ENCODE peak calls at places on chromosomes 12 and 14, in ten cellular contexts. One of them, this sample, is unnamed.

GRCh38 chr12:2494490-2495192 is 300.1 kb upstream of the FKBP4 start:
- DNase-seq in progenitor cell of endocrine pancreas: no peak
- DNase-seq in GM23248: no peak
- DNase-seq in NCI-H774: no peak
- DNase-seq in D341Med: no peak
- DNase-seq in osteocyte: no peak
- DNase-seq in cardiac fibroblast: peak; percentile 65
- DNase-seq in NCI-H226: no peak
- DNase-seq in stimulated activated CD4-positive, alpha-beta T cell treated with anti-CD3 and anti-CD28 coated beads, Interleukin-4, amount 100 ng/mL, for 4 hours: no peak
- DNase-seq in NCI-H1092 treated with DMSO at 0.1 percent for 48 hours: no peak
- DNase-seq in this sample: no peak

GRCh38 chr14:25944020-25944419 is 653.8 kb downstream of the NOVA1 start:
- DNase-seq in progenitor cell of endocrine pancreas: no peak
- DNase-seq in NCI-H226: no peak
- DNase-seq in cardiac fibroblast: no peak
- DNase-seq in NCI-H1092 treated with DMSO at 0.1 percent for 48 hours: no peak
- DNase-seq in D341Med: no peak
- DNase-seq in stimulated activated CD4-positive, alpha-beta T cell treated with anti-CD3 and anti-CD28 coated beads, Interleukin-4, amount 100 ng/mL, for 4 hours: no peak
- DNase-seq in GM23248: no peak
- DNase-seq in NCI-H774: no peak
- DNase-seq in osteocyte: no peak
- DNase-seq in this sample: no peak

GRCh38 chr14:104881369-104881979 is 16.4 kb downstream of the CEP170B start:
- DNase-seq in NCI-H774: peak; percentile 78
- DNase-seq in progenitor cell of endocrine pancreas: no peak
- DNase-seq in osteocyte: no peak
- DNase-seq in stimulated activated CD4-positive, alpha-beta T cell treated with anti-CD3 and anti-CD28 coated beads, Interleukin-4, amount 100 ng/mL, for 4 hours: no peak
- DNase-seq in NCI-H1092 treated with DMSO at 0.1 percent for 48 hours: peak; percentile 88
- DNase-seq in D341Med: peak; percentile 69
- DNase-seq in GM23248: no peak
- DNase-seq in cardiac fibroblast: no peak
- DNase-seq in NCI-H226: peak; percentile 1
- DNase-seq in this sample: no peak

GRCh38 chr12:103877288-103877687 is 36.3 kb upstream of the NT5DC3 start:
- DNase-seq in NCI-H774: no peak
- DNase-seq in NCI-H1092 treated with DMSO at 0.1 percent for 48 hours: no peak
- DNase-seq in stimulated activated CD4-positive, alpha-beta T cell treated with anti-CD3 and anti-CD28 coated beads, Interleukin-4, amount 100 ng/mL, for 4 hours: no peak
- DNase-seq in osteocyte: no peak
- DNase-seq in D341Med: no peak
- DNase-seq in cardiac fibroblast: no peak
- DNase-seq in NCI-H226: no peak
- DNase-seq in progenitor cell of endocrine pancreas: no peak
- DNase-seq in GM23248: no peak
- DNase-seq in this sample: no peak

GRCh38 chr14:83467811-83468210 is 1934.2 kb upstream of the SEL1L start:
- DNase-seq in D341Med: no peak
- DNase-seq in NCI-H226: no peak
- DNase-seq in osteocyte: no peak
- DNase-seq in progenitor cell of endocrine pancreas: no peak
- DNase-seq in GM23248: peak; percentile 2
- DNase-seq in NCI-H774: no peak
- DNase-seq in stimulated activated CD4-positive, alpha-beta T cell treated with anti-CD3 and anti-CD28 coated beads, Interleukin-4, amount 100 ng/mL, for 4 hours: no peak
- DNase-seq in NCI-H1092 treated with DMSO at 0.1 percent for 48 hours: no peak
- DNase-seq in cardiac fibroblast: no peak
- DNase-seq in this sample: no peak

GRCh38 chr12:57160021-57160420 is 12.6 kb upstream of the LRP1-AS start:
- DNase-seq in NCI-H774: no peak
- DNase-seq in D341Med: no peak
- DNase-seq in osteocyte: no peak
- DNase-seq in stimulated activated CD4-positive, alpha-beta T cell treated with anti-CD3 and anti-CD28 coated beads, Interleukin-4, amount 100 ng/mL, for 4 hours: no peak
- DNase-seq in NCI-H1092 treated with DMSO at 0.1 percent for 48 hours: no peak
- DNase-seq in NCI-H226: no peak
- DNase-seq in cardiac fibroblast: no peak
- DNase-seq in progenitor cell of endocrine pancreas: no peak
- DNase-seq in GM23248: no peak
- DNase-seq in this sample: no peak

GRCh38 chr14:95095991-95096390 is 61.3 kb downstream of the DICER1 start:
- DNase-seq in cardiac fibroblast: no peak
- DNase-seq in osteocyte: no peak
- DNase-seq in progenitor cell of endocrine pancreas: no peak
- DNase-seq in NCI-H226: no peak
- DNase-seq in GM23248: no peak
- DNase-seq in NCI-H1092 treated with DMSO at 0.1 percent for 48 hours: no peak
- DNase-seq in D341Med: no peak
- DNase-seq in stimulated activated CD4-positive, alpha-beta T cell treated with anti-CD3 and anti-CD28 coated beads, Interleukin-4, amount 100 ng/mL, for 4 hours: no peak
- DNase-seq in NCI-H774: no peak
- DNase-seq in this sample: no peak

GRCh38 chr12:14993537-14994266 is 20.9 kb downstream of the PDE6H start:
- DNase-seq in progenitor cell of endocrine pancreas: no peak
- DNase-seq in D341Med: no peak
- DNase-seq in NCI-H226: peak; percentile 34
- DNase-seq in NCI-H774: no peak
- DNase-seq in cardiac fibroblast: peak; percentile 63
- DNase-seq in stimulated activated CD4-positive, alpha-beta T cell treated with anti-CD3 and anti-CD28 coated beads, Interleukin-4, amount 100 ng/mL, for 4 hours: peak; percentile 39
- DNase-seq in GM23248: peak; percentile 71
- DNase-seq in NCI-H1092 treated with DMSO at 0.1 percent for 48 hours: no peak
- DNase-seq in osteocyte: no peak
- DNase-seq in this sample: no peak

GRCh38 chr14:90986510-90986909 is 73.9 kb downstream of the RPS6KA5 start:
- DNase-seq in osteocyte: no peak
- DNase-seq in NCI-H774: no peak
- DNase-seq in progenitor cell of endocrine pancreas: no peak
- DNase-seq in NCI-H1092 treated with DMSO at 0.1 percent for 48 hours: no peak
- DNase-seq in GM23248: no peak
- DNase-seq in D341Med: no peak
- DNase-seq in cardiac fibroblast: no peak
- DNase-seq in NCI-H226: no peak
- DNase-seq in stimulated activated CD4-positive, alpha-beta T cell treated with anti-CD3 and anti-CD28 coated beads, Interleukin-4, amount 100 ng/mL, for 4 hours: no peak
- DNase-seq in this sample: no peak

GRCh38 chr14:35352274-35353233 is 52.0 kb downstream of the NFKBIA start:
- DNase-seq in NCI-H1092 treated with DMSO at 0.1 percent for 48 hours: no peak
- DNase-seq in progenitor cell of endocrine pancreas: no peak
- DNase-seq in stimulated activated CD4-positive, alpha-beta T cell treated with anti-CD3 and anti-CD28 coated beads, Interleukin-4, amount 100 ng/mL, for 4 hours: no peak
- DNase-seq in cardiac fibroblast: no peak
- DNase-seq in NCI-H774: no peak
- DNase-seq in NCI-H226: no peak
- DNase-seq in GM23248: no peak
- DNase-seq in osteocyte: no peak
- DNase-seq in D341Med: no peak
- DNase-seq in this sample: no peak